ENCODE peak calls at places on chromosomes 6 and 20, in four cellular contexts. Y is lower lobe of right lung; V is activated CD4-positive, alpha-beta T cell treated with anti-CD3 and anti-CD28 coated beads for 48 hours; U is NCI-H2171 treated with DMSO at 0.1 percent for 48 hours. Z is an unnamed sample.
A peak's percentile ranks its signal among the peaks of the same experiment; 100 is the strongest.

GRCh38 chr6:108408453-108408852 is 113.6 kb downstream of the AFG1L start:
- DNase-seq in Y (no peak), V (no peak), U (peak; percentile 9), Z (no peak)

GRCh38 chr6:379367-380181 is 12.0 kb upstream of the IRF4 start:
- DNase-seq in Y (no peak), V (no peak), U (no peak), Z (no peak)

GRCh38 chr6:15148356-15149058 is 97.4 kb upstream of the JARID2 start:
- DNase-seq in Y (no peak), V (no peak), U (peak; percentile 100), Z (peak; percentile 99)

GRCh38 chr6:148414836-148415235 is 72.2 kb downstream of the SASH1 start:
- DNase-seq in Y (no peak), V (no peak), U (no peak), Z (no peak)

GRCh38 chr20:45827030-45827652 is at the start of gene TNNC2:
- DNase-seq in Y (no peak), V (no peak), U (no peak), Z (peak; percentile 39)

GRCh38 chr6:27133281-27134227 is 113.9 kb upstream of the PRSS16 start:
- DNase-seq in Y (peak; percentile 81), V (peak; percentile 91), U (peak; percentile 80), Z (no peak)

GRCh38 chr6:15504581-15505350 is 158.1 kb downstream of the DTNBP1 start:
- DNase-seq in Y (no peak), V (no peak), U (peak; percentile 68), Z (no peak)

GRCh38 chr6:166470029-166470862 is 87.5 kb upstream of the MPC1 start:
- DNase-seq in Y (no peak), V (no peak), U (no peak), Z (no peak)

GRCh38 chr20:63462244-63462643 is 10.2 kb downstream of the KCNQ2 start:
- DNase-seq in Y (no peak), V (no peak), U (no peak), Z (no peak)

GRCh38 chr20:8389381-8390368 is 257.6 kb downstream of the PLCB1 start:
- DNase-seq in Y (no peak), V (no peak), U (peak; percentile 44), Z (peak; percentile 18)

GRCh38 chr6:27161946-27162603 is 85.4 kb upstream of the PRSS16 start:
- DNase-seq in Y (no peak), V (peak; percentile 72), U (peak; percentile 74), Z (peak; percentile 15)

GRCh38 chr6:95866732-95867131 is 149.0 kb upstream of the FUT9 start:
- DNase-seq in Y (no peak), V (no peak), U (peak; percentile 36), Z (no peak)

GRCh38 chr20:35013421-35014411 is 58.0 kb downstream of the MYH7B start:
- DNase-seq in Y (no peak), V (no peak), U (no peak), Z (no peak)

GRCh38 chr6:131258010-131258652 is 122.9 kb downstream of the AKAP7 start:
- DNase-seq in Y (no peak), V (no peak), U (no peak), Z (no peak)

GRCh38 chr6:152338335-152339125 is 298.6 kb downstream of the SYNE1 start:
- DNase-seq in Y (no peak), V (peak; percentile 66), U (peak; percentile 44), Z (peak; percentile 62)

GRCh38 chr6:130822736-130823135 is 4.5 kb upstream of the SMLR1 start:
- DNase-seq in Y (no peak), V (no peak), U (no peak), Z (no peak)

GRCh38 chr20:10958279-10958678 is 284.5 kb upstream of the JAG1 start:
- DNase-seq in Y (no peak), V (no peak), U (no peak), Z (no peak)

GRCh38 chr6:147132889-147133288 is 71.3 kb upstream of the STXBP5 start:
- DNase-seq in Y (no peak), V (no peak), U (no peak), Z (no peak)

GRCh38 chr6:155319902-155320301 is 5.6 kb upstream of the TFB1M start:
- DNase-seq in Y (no peak), V (no peak), U (no peak), Z (no peak)

GRCh38 chr6:35318200-35318844 is 20.7 kb downstream of the DEF6 start:
- DNase-seq in Y (peak; percentile 77), V (no peak), U (no peak), Z (peak; percentile 27)

GRCh38 chr20:1012359-1013168 is 10.5 kb upstream of the RSPO4 start:
- DNase-seq in Y (no peak), V (no peak), U (no peak), Z (no peak)

GRCh38 chr6:143965503-143966171 is 42.4 kb downstream of the PLAGL1 start:
- DNase-seq in Y (no peak), V (no peak), U (no peak), Z (no peak)

GRCh38 chr6:170230520-170231390 is 60.1 kb downstream of the DLL1 start:
- DNase-seq in Y (no peak), V (no peak), U (no peak), Z (no peak)

GRCh38 chr6:51349866-51350265 is 531.2 kb downstream of the TFAP2B start:
- DNase-seq in Y (no peak), V (no peak), U (no peak), Z (no peak)

GRCh38 chr6:9933674-9934073 is 481.2 kb downstream of the TFAP2A start:
- DNase-seq in Y (no peak), V (no peak), U (no peak), Z (no peak)

GRCh38 chr6:156021746-156022396 is 566.2 kb upstream of the NOX3 start:
- DNase-seq in Y (no peak), V (no peak), U (no peak), Z (no peak)

GRCh38 chr20:48783533-48784272 is 44.1 kb downstream of the PREX1 start:
- DNase-seq in Y (no peak), V (peak; percentile 56), U (no peak), Z (no peak)

GRCh38 chr6:143743256-143744166 is 65.7 kb downstream of the PHACTR2 start:
- DNase-seq in Y (no peak), V (no peak), U (peak; percentile 9), Z (peak; percentile 62)

GRCh38 chr20:37571033-37571432 is 43.4 kb upstream of the BLCAP start:
- DNase-seq in Y (no peak), V (no peak), U (no peak), Z (no peak)

GRCh38 chr6:113352029-113352801 is 504.9 kb upstream of the MARCKS start:
- DNase-seq in Y (no peak), V (no peak), U (no peak), Z (no peak)

GRCh38 chr6:24779416-24779815 is 4.7 kb downstream of the GMNN start:
- DNase-seq in Y (no peak), V (no peak), U (no peak), Z (no peak)

GRCh38 chr20:44720617-44720993 is 5.4 kb downstream of the CCN5 start:
- DNase-seq in Y (peak; percentile 43), V (no peak), U (peak; percentile 50), Z (no peak)